ENCODE peak calls at places on chromosomes 2 and 18, in seven cellular contexts. One of them, this sample, is unnamed. For H3K9me3, the result is how much of the 10 kb centered on the place peaks cover.

GRCh38 chr2:132521321-132521720 is 104.7 kb downstream of the GPR39 start:
- DNase-seq in IMR-90: peak
- DNase-seq in breast epithelium: no peak
- DNase-seq in PC-3: no peak
- DNase-seq in kidney: no peak
- DNase-seq in tibial nerve: no peak
- DNase-seq in neural progenitor cell: no peak
- DNase-seq in this sample: no peak

GRCh38 chr2:69773201-69773600 is 31.3 kb downstream of the ANXA4 start:
- DNase-seq in IMR-90: peak
- DNase-seq in breast epithelium: no peak
- DNase-seq in PC-3: peak
- DNase-seq in kidney: no peak
- DNase-seq in tibial nerve: no peak
- DNase-seq in neural progenitor cell: no peak
- DNase-seq in this sample: no peak

GRCh38 chr2:64629329-64629781 is 24.4 kb downstream of the SERTAD2 start:
- DNase-seq in IMR-90: no peak
- DNase-seq in breast epithelium: no peak
- DNase-seq in PC-3: no peak
- DNase-seq in kidney: no peak
- DNase-seq in tibial nerve: no peak
- DNase-seq in neural progenitor cell: no peak
- DNase-seq in this sample: no peak

GRCh38 chr2:170212625-170213280 is 34.8 kb downstream of the MYO3B start:
- DNase-seq in IMR-90: no peak
- DNase-seq in breast epithelium: no peak
- DNase-seq in PC-3: no peak
- DNase-seq in kidney: no peak
- DNase-seq in tibial nerve: no peak
- DNase-seq in neural progenitor cell: no peak
- DNase-seq in this sample: no peak

GRCh38 chr2:29657674-29658073 is 263.7 kb downstream of the ALK start:
- DNase-seq in IMR-90: no peak
- DNase-seq in breast epithelium: no peak
- DNase-seq in PC-3: no peak
- DNase-seq in kidney: no peak
- DNase-seq in tibial nerve: no peak
- DNase-seq in neural progenitor cell: peak
- DNase-seq in this sample: no peak

GRCh38 chr2:150076281-150076680 is 411.2 kb downstream of the RND3 start:
- DNase-seq in IMR-90: peak
- DNase-seq in breast epithelium: no peak
- DNase-seq in PC-3: peak
- DNase-seq in kidney: no peak
- DNase-seq in tibial nerve: no peak
- DNase-seq in neural progenitor cell: no peak
- DNase-seq in this sample: no peak

GRCh38 chr2:161369311-161369710 is 46.8 kb upstream of the TBR1 start:
- DNase-seq in IMR-90: peak
- DNase-seq in breast epithelium: no peak
- DNase-seq in PC-3: no peak
- DNase-seq in kidney: no peak
- DNase-seq in tibial nerve: no peak
- DNase-seq in neural progenitor cell: no peak
- DNase-seq in this sample: no peak

GRCh38 chr2:28821295-28821958 is 10.8 kb downstream of the SPDYA start:
- DNase-seq in IMR-90: peak
- DNase-seq in breast epithelium: no peak
- DNase-seq in PC-3: peak
- DNase-seq in kidney: no peak
- DNase-seq in tibial nerve: peak
- DNase-seq in neural progenitor cell: peak
- DNase-seq in this sample: no peak

GRCh38 chr2:220466251-220466691 is 838.8 kb downstream of the SLC4A3 start:
- DNase-seq in IMR-90: peak
- DNase-seq in breast epithelium: no peak
- DNase-seq in PC-3: no peak
- DNase-seq in kidney: no peak
- DNase-seq in tibial nerve: no peak
- DNase-seq in neural progenitor cell: no peak
- DNase-seq in this sample: no peak

GRCh38 chr2:38740851-38741541 is 10.2 kb downstream of the SRSF7 start:
- DNase-seq in IMR-90: peak
- DNase-seq in breast epithelium: no peak
- DNase-seq in PC-3: peak
- DNase-seq in kidney: no peak
- DNase-seq in tibial nerve: no peak
- DNase-seq in neural progenitor cell: peak
- DNase-seq in this sample: no peak

GRCh38 chr2:105977212-105977611 is 216.9 kb downstream of the UXS1 start:
- DNase-seq in IMR-90: peak
- DNase-seq in breast epithelium: no peak
- DNase-seq in PC-3: peak
- DNase-seq in kidney: no peak
- DNase-seq in tibial nerve: no peak
- DNase-seq in neural progenitor cell: no peak
- DNase-seq in this sample: no peak

GRCh38 chr2:217667545-217667944 is 335.2 kb downstream of the TNS1 start:
- DNase-seq in IMR-90: no peak
- DNase-seq in breast epithelium: no peak
- DNase-seq in PC-3: no peak
- DNase-seq in kidney: no peak
- DNase-seq in tibial nerve: peak
- DNase-seq in neural progenitor cell: no peak
- DNase-seq in this sample: no peak

GRCh38 chr2:39913648-39914456 is 134.8 kb upstream of the THUMPD2 start:
- DNase-seq in IMR-90: peak
- DNase-seq in breast epithelium: no peak
- DNase-seq in PC-3: peak
- DNase-seq in kidney: no peak
- DNase-seq in tibial nerve: peak
- DNase-seq in neural progenitor cell: peak
- DNase-seq in this sample: no peak

GRCh38 chr2:107986278-107987217 is at the start of gene SLC5A7:
- DNase-seq in IMR-90: no peak
- DNase-seq in breast epithelium: no peak
- DNase-seq in PC-3: no peak
- DNase-seq in kidney: no peak
- DNase-seq in tibial nerve: no peak
- DNase-seq in neural progenitor cell: peak
- DNase-seq in this sample: no peak

GRCh38 chr18:49059028-49059670 is 108.4 kb upstream of the SMAD7 start:
- DNase-seq in IMR-90: peak
- DNase-seq in breast epithelium: no peak
- DNase-seq in PC-3: peak
- DNase-seq in kidney: no peak
- DNase-seq in tibial nerve: no peak
- DNase-seq in neural progenitor cell: peak
- DNase-seq in this sample: no peak

GRCh38 chr18:24631238-24632025 is 171.0 kb downstream of the HRH4 start:
- DNase-seq in IMR-90: peak
- DNase-seq in breast epithelium: no peak
- DNase-seq in PC-3: no peak
- DNase-seq in kidney: no peak
- DNase-seq in tibial nerve: no peak
- DNase-seq in neural progenitor cell: peak
- DNase-seq in this sample: no peak

GRCh38 chr18:40911582-40912254 is 1043.3 kb upstream of the PIK3C3 start:
- DNase-seq in IMR-90: peak
- DNase-seq in breast epithelium: no peak
- DNase-seq in PC-3: peak
- DNase-seq in kidney: no peak
- DNase-seq in tibial nerve: no peak
- DNase-seq in neural progenitor cell: no peak
- DNase-seq in this sample: no peak

GRCh38 chr18:40380657-40381441 is 1574.2 kb upstream of the PIK3C3 start:
- DNase-seq in IMR-90: peak
- DNase-seq in breast epithelium: no peak
- DNase-seq in PC-3: no peak
- DNase-seq in kidney: no peak
- DNase-seq in tibial nerve: no peak
- DNase-seq in neural progenitor cell: peak
- DNase-seq in this sample: no peak

GRCh38 chr18:809985-810642 is 1.9 kb downstream of the YES1 start:
- DNase-seq in IMR-90: no peak
- DNase-seq in breast epithelium: no peak
- DNase-seq in PC-3: no peak
- DNase-seq in kidney: no peak
- DNase-seq in tibial nerve: no peak
- DNase-seq in neural progenitor cell: no peak
- DNase-seq in this sample: no peak

GRCh38 chr2:241443486-241444223 is 64.7 kb downstream of the STK25 start:
- DNase-seq in IMR-90: peak
- DNase-seq in breast epithelium: no peak
- DNase-seq in PC-3: peak
- DNase-seq in kidney: no peak
- DNase-seq in tibial nerve: peak
- DNase-seq in neural progenitor cell: no peak
- DNase-seq in this sample: no peak

GRCh38 chr2:68917034-68917718 is 35.5 kb downstream of the GKN2 start:
- DNase-seq in IMR-90: no peak
- DNase-seq in breast epithelium: no peak
- DNase-seq in PC-3: no peak
- DNase-seq in kidney: no peak
- DNase-seq in tibial nerve: no peak
- DNase-seq in neural progenitor cell: no peak
- DNase-seq in this sample: no peak

GRCh38 chr2:203743441-203743932 is 37.0 kb downstream of the CD28 start:
- DNase-seq in IMR-90: peak
- DNase-seq in breast epithelium: no peak
- DNase-seq in PC-3: no peak
- DNase-seq in kidney: no peak
- DNase-seq in tibial nerve: no peak
- DNase-seq in neural progenitor cell: no peak
- DNase-seq in this sample: peak

GRCh38 chr2:73176205-73176880 is 26.0 kb upstream of the NOTO start:
- DNase-seq in IMR-90: no peak
- DNase-seq in breast epithelium: no peak
- DNase-seq in PC-3: no peak
- DNase-seq in kidney: peak
- DNase-seq in tibial nerve: no peak
- DNase-seq in neural progenitor cell: peak
- DNase-seq in this sample: no peak

GRCh38 chr2:43636616-43637015 is 444 bp upstream of the PLEKHH2 start:
- DNase-seq in IMR-90: no peak
- DNase-seq in breast epithelium: no peak
- DNase-seq in PC-3: no peak
- DNase-seq in kidney: no peak
- DNase-seq in tibial nerve: no peak
- DNase-seq in neural progenitor cell: no peak
- DNase-seq in this sample: no peak

GRCh38 chr18:47150029-47150823 is at the start of gene HDHD2:
- DNase-seq in IMR-90: peak
- DNase-seq in breast epithelium: peak
- DNase-seq in PC-3: peak
- DNase-seq in kidney: peak
- DNase-seq in tibial nerve: peak
- DNase-seq in neural progenitor cell: peak
- DNase-seq in this sample: peak
- TF ChIP-seq CTCF in IMR-90: no peak
- TF ChIP-seq CTCF in breast epithelium: no peak
- TF ChIP-seq CTCF in PC-3: no peak
- TF ChIP-seq CTCF in kidney: no peak
- TF ChIP-seq CTCF in tibial nerve: no peak
- TF ChIP-seq CTCF in neural progenitor cell: no peak
- TF ChIP-seq CTCF in this sample: no peak

GRCh38 chr18:71850602-71851001 is 693.5 kb downstream of the CBLN2 start:
- DNase-seq in IMR-90: no peak
- DNase-seq in breast epithelium: no peak
- DNase-seq in PC-3: no peak
- DNase-seq in kidney: no peak
- DNase-seq in tibial nerve: no peak
- DNase-seq in neural progenitor cell: no peak
- DNase-seq in this sample: no peak
- H3K9me3 ChIP-seq in IMR-90: under half
- H3K9me3 ChIP-seq in breast epithelium: under half
- H3K9me3 ChIP-seq in PC-3: under half
- H3K9me3 ChIP-seq in kidney: under half
- H3K9me3 ChIP-seq in tibial nerve: under half
- H3K9me3 ChIP-seq in neural progenitor cell: under half
- H3K9me3 ChIP-seq in this sample: under half

GRCh38 chr2:101616411-101616810 is 81.1 kb upstream of the MAP4K4 start:
- DNase-seq in IMR-90: peak
- DNase-seq in breast epithelium: no peak
- DNase-seq in PC-3: no peak
- DNase-seq in kidney: no peak
- DNase-seq in tibial nerve: no peak
- DNase-seq in neural progenitor cell: no peak
- DNase-seq in this sample: no peak
- H3K27ac ChIP-seq in IMR-90: no peak
- H3K27ac ChIP-seq in breast epithelium: no peak
- H3K27ac ChIP-seq in PC-3: no peak
- H3K27ac ChIP-seq in kidney: no peak
- H3K27ac ChIP-seq in tibial nerve: no peak
- H3K27ac ChIP-seq in neural progenitor cell: no peak
- H3K27ac ChIP-seq in this sample: no peak

DNA sequence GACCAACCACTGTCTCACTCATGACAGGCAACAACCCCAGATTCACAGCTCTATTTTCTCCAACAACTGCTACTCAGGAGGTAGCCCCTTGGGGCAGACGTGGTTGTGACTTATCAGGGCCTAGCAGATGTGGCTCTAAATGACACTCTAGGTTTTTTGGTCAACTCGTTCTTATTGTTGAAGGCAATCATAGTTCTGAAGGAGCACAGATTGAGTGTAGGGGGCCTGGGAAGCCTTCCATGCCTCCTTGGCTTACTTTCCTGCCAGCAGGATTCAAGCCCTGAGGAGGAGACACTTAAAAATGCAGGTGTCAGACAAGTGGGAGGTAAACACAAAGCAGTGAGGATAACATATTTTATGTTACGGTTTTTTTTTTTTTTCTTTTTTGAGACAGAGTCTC is 23.5 kb upstream of the SUCLG1 start:
- DNase-seq in IMR-90: no peak
- DNase-seq in breast epithelium: no peak
- DNase-seq in PC-3: no peak
- DNase-seq in kidney: no peak
- DNase-seq in tibial nerve: no peak
- DNase-seq in neural progenitor cell: no peak
- DNase-seq in this sample: no peak
- TF ChIP-seq CTCF in IMR-90: no peak
- TF ChIP-seq CTCF in breast epithelium: no peak
- TF ChIP-seq CTCF in PC-3: no peak
- TF ChIP-seq CTCF in kidney: no peak
- TF ChIP-seq CTCF in tibial nerve: no peak
- TF ChIP-seq CTCF in neural progenitor cell: no peak
- TF ChIP-seq CTCF in this sample: no peak